ENCODE peak calls at places on chromosomes 7 and 10, in five cellular contexts. P is psoas muscle, C is transverse colon, J is fibroblast of the conjunctiva, Z is retina. U is an unnamed sample.

GRCh38 chr10:76206797-76207352 is 775.5 kb downstream of the LRMDA start:
- DNase-seq in P (no peak), C (no peak), J (no peak), Z (no peak), U (no peak)

GRCh38 chr10:124351481-124352220 is 67.1 kb downstream of the OAT start:
- DNase-seq in P (peak; percentile 45), C (no peak), J (no peak), Z (no peak), U (no peak)

GRCh38 chr7:20330797-20331230 is at the start of gene ITGB8:
- DNase-seq in P (peak; percentile 55), C (no peak), J (no peak), Z (peak; percentile 95), U (peak; percentile 57)

GRCh38 chr7:14197280-14197679 is 207.8 kb upstream of the ETV1 start:
- DNase-seq in P (no peak), C (no peak), J (peak; percentile 12), Z (no peak), U (peak; percentile 12)

GRCh38 chr7:78924581-78924980 is 528.9 kb downstream of the MAGI2 start:
- DNase-seq in P (no peak), C (no peak), J (peak; percentile 18), Z (no peak), U (no peak)

GRCh38 chr10:110556993-110557601 is 10.4 kb upstream of the SMC3 start:
- DNase-seq in P (no peak), C (peak; percentile 40), J (peak; percentile 26), Z (no peak), U (peak; percentile 32)

GRCh38 chr7:104017001-104017400 is 27.5 kb upstream of the RELN start:
- DNase-seq in P (no peak), C (no peak), J (no peak), Z (no peak), U (no peak)

GRCh38 chr7:84139986-84140729 is 54.4 kb downstream of the SEMA3A start:
- DNase-seq in P (no peak), C (no peak), J (no peak), Z (no peak), U (no peak)

GRCh38 chr7:128162666-128163065 is 78.4 kb upstream of the LEP start:
- DNase-seq in P (no peak), C (no peak), J (no peak), Z (no peak), U (no peak)

GRCh38 chr7:44852590-44852989 is 4.7 kb upstream of the H2AZ2 start:
- DNase-seq in P (no peak), C (no peak), J (no peak), Z (no peak), U (no peak)

GRCh38 chr7:99579956-99580777 is 17.9 kb upstream of the TMEM225B start:
- DNase-seq in P (peak; percentile 63), C (peak; percentile 34), J (no peak), Z (peak; percentile 92), U (peak; percentile 34)

GRCh38 chr10:93703066-93703465 is 674 bp upstream of the FRA10AC1 start:
- DNase-seq in P (no peak), C (no peak), J (no peak), Z (no peak), U (no peak)

GRCh38 chr7:102415685-102416225 is 17.6 kb upstream of the ORAI2 start:
- DNase-seq in P (no peak), C (peak; percentile 38), J (no peak), Z (no peak), U (peak; percentile 11)

U was measured in thyroid gland.